ENCODE peak calls at places on chromosome 14, in ten cellular contexts. X is amniotic stem cell; W is NCI-H748 treated with DMSO at 0.1 percent for 48 hours; E is stimulated activated CD4-positive, alpha-beta T cell treated with anti-CD3 and anti-CD28 coated beads, TNF-alpha, amount 100 ng/mL, for 24 hours; N is AG08395; L is T-helper 17 cell; K is uterus; A is gastrocnemius medialis; J is T follicular helper cell; B is AG09309. O is an unnamed sample.

GRCh38 chr14:51677276-51677675 is 25.6 kb downstream of the FRMD6 start:
- DNase-seq in X (no peak), W (no peak), E (no peak), N (peak; percentile 51), L (no peak), K (no peak), A (no peak), J (no peak), B (no peak), O (no peak)

GRCh38 chr14:52052289-52052943 is 16.4 kb downstream of the NID2 start:
- DNase-seq in X (no peak), W (no peak), E (no peak), N (peak; percentile 81), L (no peak), K (peak; percentile 72), A (peak; percentile 53), J (no peak), B (peak; percentile 89), O (no peak)

GRCh38 chr14:79947440-79947839 is 263.9 kb downstream of the DIO2 start:
- DNase-seq in X (no peak), W (no peak), E (no peak), N (no peak), L (no peak), K (no peak), A (no peak), J (no peak), B (no peak), O (no peak)

GRCh38 chr14:100765296-100765695 is 38.6 kb downstream of the DLK1 start:
- DNase-seq in X (no peak), W (no peak), E (no peak), N (no peak), L (no peak), K (no peak), A (no peak), J (no peak), B (no peak), O (no peak)

GRCh38 chr14:105087308-105087962 is 22.2 kb upstream of the GPR132 start:
- DNase-seq in X (no peak), W (no peak), E (no peak), N (peak; percentile 68), L (no peak), K (peak; percentile 51), A (no peak), J (no peak), B (no peak), O (no peak)

GRCh38 chr14:32611752-32612151 is 282.7 kb downstream of the AKAP6 start:
- DNase-seq in X (peak; percentile 37), W (no peak), E (no peak), N (peak; percentile 85), L (no peak), K (no peak), A (no peak), J (no peak), B (peak; percentile 62), O (no peak)

GRCh38 chr14:99511421-99512109 is 30.4 kb downstream of the CCNK start:
- DNase-seq in X (peak; percentile 2), W (no peak), E (no peak), N (no peak), L (no peak), K (no peak), A (no peak), J (no peak), B (no peak), O (no peak)

GRCh38 chr14:44154889-44155288 is 352.2 kb downstream of the FSCB start:
- DNase-seq in X (no peak), W (no peak), E (no peak), N (no peak), L (no peak), K (no peak), A (no peak), J (no peak), B (no peak), O (no peak)

GRCh38 chr14:58882577-58883018 is 244.8 kb downstream of the DACT1 start:
- DNase-seq in X (no peak), W (no peak), E (no peak), N (peak; percentile 61), L (no peak), K (no peak), A (no peak), J (no peak), B (peak; percentile 93), O (no peak)

GRCh38 chr14:35051796-35052195 is 5.7 kb downstream of the FAM177A1 start:
- DNase-seq in X (no peak), W (no peak), E (no peak), N (no peak), L (no peak), K (no peak), A (no peak), J (no peak), B (no peak), O (no peak)

GRCh38 chr14:24130717-24131548 is 474 bp downstream of the FITM1 start:
- DNase-seq in X (no peak), W (no peak), E (no peak), N (no peak), L (no peak), K (no peak), A (peak; percentile 90), J (no peak), B (no peak), O (no peak)

GRCh38 chr14:100416921-100417451 is 93.8 kb downstream of the SLC25A47 start:
- DNase-seq in X (peak; percentile 35), W (no peak), E (no peak), N (peak; percentile 76), L (no peak), K (no peak), A (no peak), J (no peak), B (peak; percentile 45), O (no peak)

GRCh38 chr14:76305474-76305826 is 70.5 kb upstream of the ESRRB start:
- DNase-seq in X (no peak), W (no peak), E (no peak), N (no peak), L (no peak), K (no peak), A (no peak), J (no peak), B (no peak), O (no peak)

O was measured in NCI-H774.